ENCODE peak calls at places on chromosomes 2 and 18, in seven cellular contexts. I, Z, O, V, N, J and Q are unnamed samples.

GRCh38 chr2:23069156-23069555 is 315.8 kb upstream of the KLHL29 start:
- DNase-seq in I (no peak), Z (no peak), O (no peak), V (no peak), N (no peak), J (no peak), Q (no peak)

GRCh38 chr2:12267042-12267441 is 449.7 kb upstream of the TRIB2 start:
- DNase-seq in I (no peak), Z (no peak), O (no peak), V (no peak), N (no peak), J (no peak), Q (no peak)

GRCh38 chr18:11818486-11819203 is 32.6 kb upstream of the CHMP1B start:
- DNase-seq in I (no peak), Z (no peak), O (no peak), V (no peak), N (no peak), J (no peak), Q (no peak)

GRCh38 chr18:64981915-64982314 is 768.9 kb upstream of the CDH7 start:
- DNase-seq in I (no peak), Z (no peak), O (no peak), V (no peak), N (no peak), J (no peak), Q (no peak)

GRCh38 chr18:63111549-63112402 is 207.8 kb downstream of the BCL2 start:
- DNase-seq in I (no peak), Z (no peak), O (no peak), V (no peak), N (peak), J (no peak), Q (no peak)

GRCh38 chr18:45255142-45255890 is 360.0 kb upstream of the SLC14A2 start:
- DNase-seq in I (peak), Z (peak), O (peak), V (peak), N (no peak), J (peak), Q (peak)

GRCh38 chr2:98027535-98027934 is 31.8 kb upstream of the TMEM131 start:
- DNase-seq in I (no peak), Z (no peak), O (no peak), V (no peak), N (no peak), J (no peak), Q (no peak)

GRCh38 chr2:96214554-96214953 is 5.9 kb upstream of the STARD7 start:
- DNase-seq in I (no peak), Z (no peak), O (no peak), V (no peak), N (no peak), J (no peak), Q (no peak)

GRCh38 chr2:120175000-120175581 is 48.1 kb downstream of the TMEM185B start:
- DNase-seq in I (peak), Z (peak), O (peak), V (peak), N (no peak), J (peak), Q (peak)

GRCh38 chr2:2647156-2647555 is 316.1 kb upstream of the MYT1L start:
- DNase-seq in I (no peak), Z (no peak), O (peak), V (no peak), N (no peak), J (no peak), Q (no peak)

GRCh38 chr2:192544371-192544955 is 349.7 kb upstream of the TMEFF2 start:
- DNase-seq in I (no peak), Z (peak), O (peak), V (no peak), N (no peak), J (no peak), Q (no peak)

GRCh38 chr2:128236491-128237035 is 82.1 kb downstream of the HS6ST1 start:
- DNase-seq in I (peak), Z (peak), O (peak), V (no peak), N (no peak), J (no peak), Q (peak)

GRCh38 chr2:39779926-39780325 is 868 bp upstream of the THUMPD2 start:
- DNase-seq in I (no peak), Z (no peak), O (no peak), V (no peak), N (no peak), J (no peak), Q (no peak)

GRCh38 chr2:128091691-128092050 is 671 bp downstream of the UGGT1 start:
- DNase-seq in I (no peak), Z (no peak), O (peak), V (no peak), N (no peak), J (no peak), Q (no peak)

GRCh38 chr2:53437371-53437770 is 330.2 kb upstream of the CHAC2 start:
- DNase-seq in I (no peak), Z (no peak), O (peak), V (no peak), N (no peak), J (no peak), Q (no peak)

GRCh38 chr2:157256621-157257020 is 884 bp upstream of the GALNT5 start:
- DNase-seq in I (no peak), Z (no peak), O (peak), V (no peak), N (no peak), J (no peak), Q (no peak)

GRCh38 chr18:36386150-36386920 is 88.8 kb downstream of the FHOD3 start:
- DNase-seq in I (no peak), Z (no peak), O (peak), V (no peak), N (no peak), J (no peak), Q (no peak)

GRCh38 chr2:71832844-71833243 is 314.8 kb downstream of the CYP26B1 start:
- DNase-seq in I (no peak), Z (no peak), O (no peak), V (no peak), N (no peak), J (no peak), Q (no peak)

GRCh38 chr18:60358516-60358915 is 14.1 kb downstream of the MC4R start:
- DNase-seq in I (no peak), Z (peak), O (peak), V (peak), N (no peak), J (no peak), Q (peak)

GRCh38 chr18:22691988-22692710 is 241.0 kb upstream of the RBBP8 start:
- DNase-seq in I (peak), Z (peak), O (peak), V (peak), N (no peak), J (no peak), Q (peak)

GRCh38 chr2:144331652-144332355 is 188.1 kb downstream of the ZEB2 start:
- DNase-seq in I (no peak), Z (no peak), O (no peak), V (no peak), N (no peak), J (peak), Q (peak)

GRCh38 chr2:127853667-127854066 is 4.3 kb downstream of the POLR2D start:
- DNase-seq in I (no peak), Z (no peak), O (peak), V (no peak), N (no peak), J (no peak), Q (no peak)

GRCh38 chr2:205556357-205556756 is 125.9 kb upstream of the NRP2 start:
- DNase-seq in I (no peak), Z (no peak), O (peak), V (no peak), N (no peak), J (no peak), Q (no peak)

GRCh38 chr2:15941970-15942710 is 1.8 kb downstream of the MYCN start:
- DNase-seq in I (no peak), Z (no peak), O (peak), V (no peak), N (no peak), J (peak), Q (no peak)

GRCh38 chr2:96115631-96116423 is 544 bp downstream of the ADRA2B start:
- DNase-seq in I (no peak), Z (no peak), O (no peak), V (no peak), N (peak), J (no peak), Q (no peak)

GRCh38 chr2:147662221-147662620 is 182.6 kb upstream of the ACVR2A start:
- DNase-seq in I (no peak), Z (no peak), O (no peak), V (no peak), N (no peak), J (no peak), Q (no peak)

GRCh38 chr2:100580474-100581264 is 17.9 kb downstream of the PDCL3 start:
- DNase-seq in I (no peak), Z (no peak), O (no peak), V (no peak), N (no peak), J (no peak), Q (no peak)

GRCh38 chr2:240959941-240960308 is 38.5 kb upstream of the SNED1 start:
- DNase-seq in I (no peak), Z (no peak), O (no peak), V (no peak), N (peak), J (no peak), Q (no peak)

GRCh38 chr2:64837116-64837704 is 152.0 kb upstream of the SLC1A4 start:
- DNase-seq in I (peak), Z (peak), O (peak), V (no peak), N (no peak), J (no peak), Q (no peak)

GRCh38 chr2:21092308-21092869 is 31.4 kb upstream of the TDRD15 start:
- DNase-seq in I (no peak), Z (no peak), O (no peak), V (no peak), N (no peak), J (no peak), Q (no peak)

GRCh38 chr2:43537137-43537536 is 58.7 kb downstream of the THADA start:
- DNase-seq in I (no peak), Z (no peak), O (no peak), V (no peak), N (no peak), J (no peak), Q (no peak)

GRCh38 chr18:49582579-49582978 is 20.7 kb downstream of the LIPG start:
- DNase-seq in I (no peak), Z (peak), O (peak), V (no peak), N (no peak), J (no peak), Q (no peak)

GRCh38 chr2:195563857-195564512 is 93.0 kb upstream of the SLC39A10 start:
- DNase-seq in I (peak), Z (peak), O (peak), V (no peak), N (no peak), J (no peak), Q (peak)

GRCh38 chr18:57859314-57859713 is 56.2 kb upstream of the ATP8B1 start:
- DNase-seq in I (no peak), Z (peak), O (peak), V (no peak), N (no peak), J (peak), Q (no peak)

GRCh38 chr2:184756885-184757284 is 158.6 kb downstream of the ZNF804A start:
- DNase-seq in I (no peak), Z (no peak), O (no peak), V (no peak), N (no peak), J (no peak), Q (no peak)

GRCh38 chr2:67130526-67131309 is 266.4 kb upstream of the ETAA1 start:
- DNase-seq in I (no peak), Z (peak), O (no peak), V (no peak), N (no peak), J (no peak), Q (no peak)

GRCh38 chr2:102116675-102117471 is 25.7 kb upstream of the IL1R1 start:
- DNase-seq in I (peak), Z (peak), O (no peak), V (no peak), N (peak), J (no peak), Q (no peak)

DNA sequence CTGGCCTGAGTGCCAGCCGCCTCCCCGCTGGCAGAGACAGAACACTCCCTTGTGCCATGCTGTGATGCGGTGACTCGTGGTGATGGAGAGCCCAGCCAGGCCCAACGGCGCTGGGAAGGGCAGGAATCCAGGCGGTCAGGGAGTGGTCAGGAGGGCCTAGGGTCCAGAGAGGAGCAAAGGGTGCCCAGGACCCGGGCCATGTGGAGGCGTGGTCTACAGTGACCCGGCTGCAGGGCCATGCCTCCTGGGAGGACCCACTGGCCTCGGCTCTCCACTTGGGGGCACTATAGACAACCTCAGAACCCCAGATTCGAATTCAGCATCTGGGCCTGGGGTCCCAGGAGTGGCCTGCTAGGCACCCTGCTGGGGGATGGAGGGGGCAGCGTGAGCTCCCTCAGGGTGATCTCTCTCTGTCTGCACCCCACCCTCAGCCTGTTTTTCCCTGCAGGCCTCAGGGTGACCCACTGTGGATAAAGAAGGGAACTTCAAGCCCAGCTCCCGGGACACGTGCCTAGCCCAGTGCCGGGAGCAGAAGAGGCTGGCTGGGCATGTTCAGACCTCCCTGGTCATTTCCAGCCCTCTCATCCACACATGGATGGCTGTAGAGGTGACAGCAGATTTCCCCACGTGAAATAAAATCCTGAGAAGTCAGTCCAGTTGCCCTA is 13.0 kb downstream of the AMER3 start:
- DNase-seq in I (no peak), Z (no peak), O (no peak), V (no peak), N (no peak), J (no peak), Q (no peak)
- TF ChIP-seq CTCF in I (no peak), Z (no peak), O (no peak), V (no peak), N (no peak), J (peak), Q (no peak)

GRCh38 chr2:47004905-47005495 is 89.4 kb upstream of the MCFD2 start:
- DNase-seq in I (no peak), Z (no peak), O (no peak), V (no peak), N (no peak), J (no peak), Q (no peak)
- H3K4me3 ChIP-seq in I (no peak), Z (no peak), O (no peak), V (no peak), N (no peak), J (no peak), Q (no peak)

DNA sequence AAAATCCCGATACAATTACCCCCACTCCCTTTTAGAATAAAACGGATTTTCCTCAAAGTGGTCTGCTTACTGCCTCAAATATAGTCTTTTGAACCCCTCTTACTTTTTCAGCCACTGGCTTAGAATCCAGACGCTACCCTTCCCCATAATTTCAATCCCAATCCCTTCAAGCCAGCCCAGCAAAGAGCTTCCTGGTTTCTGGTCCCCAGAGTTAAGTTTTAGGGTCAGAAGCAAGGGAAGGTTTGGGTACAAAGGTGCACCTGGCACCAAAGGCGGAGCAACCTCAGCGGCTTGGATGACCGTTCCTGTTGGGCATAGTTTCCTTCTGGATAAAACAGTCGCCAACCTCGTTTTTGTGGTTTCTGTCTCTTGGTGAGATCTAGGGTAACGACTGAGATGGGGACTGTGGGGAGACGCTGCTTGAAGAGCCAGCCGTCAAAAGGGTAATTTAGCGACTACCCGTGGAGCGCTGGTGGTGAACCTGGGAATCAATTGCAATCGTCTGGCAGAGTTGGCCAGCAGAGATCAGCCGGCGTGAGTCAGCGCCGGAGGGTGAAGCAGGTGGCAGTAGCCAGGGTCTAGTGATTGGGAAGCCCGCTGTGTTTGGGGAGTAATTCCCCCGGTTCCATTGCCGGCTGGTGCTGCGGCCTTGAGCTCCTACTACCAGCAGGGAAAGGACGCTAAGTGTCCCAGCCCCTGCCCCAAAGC is 1.6 kb downstream of the FEV start:
- DNase-seq in I (no peak), Z (no peak), O (no peak), V (no peak), N (no peak), J (no peak), Q (no peak)
- TF ChIP-seq CTCF in I (no peak), Z (no peak), O (no peak), V (no peak), N (no peak), J (no peak), Q (no peak)

GRCh38 chr2:229178117-229178516 is 93.0 kb downstream of the PID1 start:
- DNase-seq in I (no peak), Z (no peak), O (no peak), V (no peak), N (no peak), J (no peak), Q (no peak)

GRCh38 chr2:229179598-229179997 is 91.5 kb downstream of the PID1 start:
- DNase-seq in I (no peak), Z (no peak), O (no peak), V (no peak), N (no peak), J (no peak), Q (no peak)

GRCh38 chr2:229178706-229179105 is 92.4 kb downstream of the PID1 start:
- DNase-seq in I (no peak), Z (no peak), O (no peak), V (no peak), N (no peak), J (no peak), Q (no peak)

GRCh38 chr2:229176136-229176535 is 95.0 kb downstream of the PID1 start:
- DNase-seq in I (no peak), Z (no peak), O (no peak), V (peak), N (no peak), J (no peak), Q (no peak)

DNA sequence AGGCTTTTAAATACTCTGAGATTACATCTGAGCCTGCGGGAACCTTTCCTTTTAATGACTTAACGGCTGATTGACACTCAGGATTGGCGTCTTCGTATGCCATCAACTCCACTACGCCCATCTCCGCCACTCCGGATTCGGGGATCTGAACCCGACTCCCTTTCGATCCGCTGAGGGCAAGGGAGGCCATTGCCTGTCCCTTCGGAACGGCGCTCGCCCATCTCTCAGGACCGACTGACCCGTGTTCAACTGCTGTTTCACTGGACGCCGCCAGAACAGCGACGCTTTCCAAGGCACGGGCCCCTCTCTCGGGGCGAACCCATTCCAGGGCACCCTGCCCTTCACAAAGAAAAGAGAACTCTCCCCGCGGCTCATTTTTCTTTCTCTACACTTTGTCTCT is 90.4 kb downstream of the PID1 start:
- DNase-seq in I (no peak), Z (no peak), O (no peak), V (no peak), N (no peak), J (no peak), Q (no peak)
- H3K4me3 ChIP-seq in I (no peak), Z (no peak), O (no peak), V (no peak), N (no peak), J (no peak), Q (no peak)